ENCODE peak calls at places on chromosomes 13 and 19, in ten cellular contexts. Y is heart right ventricle; X is mucosa of descending colon; P is activated gamma-delta T cell treated with anti-CD3 and anti-CD28 coated beads, Interleukin-2, amount 50 U/mL, for 16 hours; J is CD8-positive, alpha-beta T cell; O is astrocyte of the hippocampus; V is left kidney; S is SJCRH30; W is Panc1; T is AG10803. M is an unnamed sample.

GRCh38 chr13:91270031-91270430 is 77.5 kb upstream of the MIR17HG start:
- DNase-seq in W (no peak), S (peak), X (no peak), O (no peak), T (no peak), V (peak), Y (no peak), P (no peak), J (no peak), M (no peak)

GRCh38 chr19:44865196-44865767 is 19.2 kb downstream of the NECTIN2 start:
- DNase-seq in X (no peak), P (no peak), T (no peak), J (no peak), S (no peak), Y (no peak), O (no peak), V (no peak), W (no peak), M (no peak)

GRCh38 chr13:70432276-70432805 is 324.1 kb upstream of the KLHL1 start:
- DNase-seq in Y (no peak), W (no peak), V (no peak), S (no peak), X (no peak), P (no peak), T (no peak), O (no peak), J (no peak), M (no peak)

GRCh38 chr19:28634031-28634328 is 579.0 kb downstream of the UQCRFS1 start:
- DNase-seq in O (no peak), W (no peak), X (no peak), S (no peak), T (no peak), V (no peak), Y (no peak), J (no peak), P (no peak), M (no peak)

GRCh38 chr19:55644842-55645511 is 1.5 kb downstream of the ZNF581 start:
- DNase-seq in Y (no peak), J (no peak), S (no peak), O (no peak), V (no peak), X (no peak), W (no peak), T (no peak), P (no peak), M (no peak)

GRCh38 chr19:17370026-17370587 is 7.0 kb downstream of the PLVAP start:
- DNase-seq in P (no peak), S (no peak), W (no peak), V (no peak), O (no peak), X (no peak), J (no peak), T (peak), Y (no peak), M (no peak)

GRCh38 chr19:18790566-18791314 is at the start of gene COMP:
- DNase-seq in Y (no peak), O (no peak), J (no peak), T (no peak), P (no peak), X (no peak), S (no peak), V (no peak), W (no peak), M (no peak)

GRCh38 chr13:37407156-37407555 is 191.4 kb downstream of the POSTN start:
- DNase-seq in J (no peak), P (no peak), Y (no peak), T (no peak), W (no peak), X (no peak), S (no peak), O (no peak), V (no peak), M (no peak)